ENCODE peak calls at places on chromosomes 3 and 15, in nine cellular contexts. A, Y, O, V, F, X, L, K and E are unnamed samples.

GRCh38 chr15:88535100-88535499 is 11.4 kb downstream of the DET1 start:
- DNase-seq in A (no peak), Y (no peak), O (peak), V (no peak), F (peak), X (no peak), L (no peak), K (no peak), E (no peak)

GRCh38 chr3:49906004-49906860 is 2.6 kb upstream of the MST1R start:
- DNase-seq in A (no peak), Y (peak), O (peak), V (peak), F (peak), X (peak), L (peak), K (peak), E (peak)

GRCh38 chr15:92527197-92527596 is 128.4 kb downstream of the FAM174B start:
- DNase-seq in A (no peak), Y (peak), O (peak), V (peak), F (peak), X (peak), L (no peak), K (peak), E (no peak)

GRCh38 chr15:73694419-73694818 is 10.2 kb downstream of the CD276 start:
- DNase-seq in A (no peak), Y (no peak), O (peak), V (no peak), F (no peak), X (no peak), L (no peak), K (no peak), E (no peak)

GRCh38 chr3:182981038-182981380 is 671 bp upstream of the DCUN1D1 start:
- DNase-seq in A (no peak), Y (no peak), O (no peak), V (no peak), F (no peak), X (no peak), L (no peak), K (no peak), E (no peak)

GRCh38 chr15:65828566-65828965 is 36.5 kb upstream of the DENND4A start:
- DNase-seq in A (no peak), Y (no peak), O (no peak), V (no peak), F (no peak), X (no peak), L (no peak), K (no peak), E (no peak)

GRCh38 chr3:49519266-49519665 is 35.0 kb upstream of the BSN start:
- DNase-seq in A (peak), Y (no peak), O (no peak), V (no peak), F (no peak), X (no peak), L (no peak), K (no peak), E (peak)

GRCh38 chr3:191296041-191296541 is 33.1 kb upstream of the CCDC50 start:
- DNase-seq in A (no peak), Y (no peak), O (no peak), V (no peak), F (no peak), X (no peak), L (no peak), K (no peak), E (no peak)

GRCh38 chr3:79497447-79498111 is 270.2 kb downstream of the ROBO1 start:
- DNase-seq in A (peak), Y (no peak), O (peak), V (no peak), F (peak), X (no peak), L (no peak), K (no peak), E (no peak)